ENCODE peak calls at places on chromosomes 16 and 17, in ten cellular contexts. One of them, this sample, is unnamed. For H3K4me1 and H3K36me3, the result is how much of the 10 kb centered on the place peaks cover.

GRCh38 chr17:66549312-66549705 is 246.9 kb downstream of the PRKCA start:
- DNase-seq in transverse colon: no peak
- DNase-seq in GM12878: no peak
- DNase-seq in ascending aorta: no peak
- DNase-seq in body of pancreas: no peak
- DNase-seq in effector memory CD4-positive, alpha-beta T cell: no peak
- DNase-seq in mucosa of descending colon: no peak
- DNase-seq in tibial artery: no peak
- DNase-seq in GM23338: peak
- DNase-seq in hepatocyte: no peak
- DNase-seq in this sample: no peak

GRCh38 chr17:81399481-81400153 is 4.4 kb downstream of the BAHCC1 start:
- DNase-seq in transverse colon: no peak
- DNase-seq in GM12878: no peak
- DNase-seq in ascending aorta: no peak
- DNase-seq in body of pancreas: peak
- DNase-seq in effector memory CD4-positive, alpha-beta T cell: no peak
- DNase-seq in mucosa of descending colon: no peak
- DNase-seq in tibial artery: no peak
- DNase-seq in GM23338: peak
- DNase-seq in hepatocyte: no peak
- DNase-seq in this sample: no peak

GRCh38 chr17:63477471-63478440 is 895 bp downstream of the ACE start:
- DNase-seq in transverse colon: peak
- DNase-seq in GM12878: no peak
- DNase-seq in ascending aorta: no peak
- DNase-seq in body of pancreas: peak
- DNase-seq in effector memory CD4-positive, alpha-beta T cell: no peak
- DNase-seq in mucosa of descending colon: peak
- DNase-seq in tibial artery: no peak
- DNase-seq in GM23338: no peak
- DNase-seq in hepatocyte: peak
- DNase-seq in this sample: no peak

GRCh38 chr16:4160663-4161436 is 44.6 kb upstream of the ADCY9 start:
- DNase-seq in transverse colon: no peak
- DNase-seq in GM12878: no peak
- DNase-seq in ascending aorta: no peak
- DNase-seq in body of pancreas: no peak
- DNase-seq in effector memory CD4-positive, alpha-beta T cell: no peak
- DNase-seq in mucosa of descending colon: no peak
- DNase-seq in tibial artery: no peak
- DNase-seq in GM23338: no peak
- DNase-seq in hepatocyte: no peak
- DNase-seq in this sample: no peak

GRCh38 chr16:79430129-79430789 is 170.3 kb downstream of the MAF start:
- DNase-seq in transverse colon: no peak
- DNase-seq in GM12878: no peak
- DNase-seq in ascending aorta: no peak
- DNase-seq in body of pancreas: no peak
- DNase-seq in effector memory CD4-positive, alpha-beta T cell: no peak
- DNase-seq in mucosa of descending colon: no peak
- DNase-seq in tibial artery: no peak
- DNase-seq in GM23338: no peak
- DNase-seq in hepatocyte: no peak
- DNase-seq in this sample: no peak

GRCh38 chr17:76132574-76133338 is 8.3 kb downstream of the FOXJ1 start:
- DNase-seq in transverse colon: peak
- DNase-seq in GM12878: no peak
- DNase-seq in ascending aorta: no peak
- DNase-seq in body of pancreas: peak
- DNase-seq in effector memory CD4-positive, alpha-beta T cell: no peak
- DNase-seq in mucosa of descending colon: peak
- DNase-seq in tibial artery: no peak
- DNase-seq in GM23338: peak
- DNase-seq in hepatocyte: peak
- DNase-seq in this sample: no peak

GRCh38 chr16:67304006-67304405 is 22.5 kb downstream of the KCTD19 start:
- DNase-seq in transverse colon: no peak
- DNase-seq in GM12878: no peak
- DNase-seq in ascending aorta: no peak
- DNase-seq in body of pancreas: no peak
- DNase-seq in effector memory CD4-positive, alpha-beta T cell: no peak
- DNase-seq in mucosa of descending colon: no peak
- DNase-seq in tibial artery: no peak
- DNase-seq in GM23338: no peak
- DNase-seq in hepatocyte: no peak
- DNase-seq in this sample: no peak

GRCh38 chr17:17348872-17349723 is 45.9 kb downstream of the NT5M start:
- DNase-seq in transverse colon: no peak
- DNase-seq in GM12878: no peak
- DNase-seq in ascending aorta: no peak
- DNase-seq in body of pancreas: no peak
- DNase-seq in effector memory CD4-positive, alpha-beta T cell: no peak
- DNase-seq in mucosa of descending colon: no peak
- DNase-seq in tibial artery: no peak
- DNase-seq in GM23338: no peak
- DNase-seq in hepatocyte: peak
- DNase-seq in this sample: no peak

GRCh38 chr16:74025-74424 is 1.6 kb upstream of the RHBDF1 start:
- DNase-seq in transverse colon: no peak
- DNase-seq in GM12878: no peak
- DNase-seq in ascending aorta: no peak
- DNase-seq in body of pancreas: no peak
- DNase-seq in effector memory CD4-positive, alpha-beta T cell: no peak
- DNase-seq in mucosa of descending colon: no peak
- DNase-seq in tibial artery: no peak
- DNase-seq in GM23338: no peak
- DNase-seq in hepatocyte: no peak
- DNase-seq in this sample: no peak

GRCh38 chr16:72561-73537 is at the start of gene RHBDF1:
- DNase-seq in transverse colon: peak
- DNase-seq in GM12878: no peak
- DNase-seq in ascending aorta: no peak
- DNase-seq in body of pancreas: peak
- DNase-seq in effector memory CD4-positive, alpha-beta T cell: no peak
- DNase-seq in mucosa of descending colon: peak
- DNase-seq in tibial artery: no peak
- DNase-seq in GM23338: peak
- DNase-seq in hepatocyte: peak
- DNase-seq in this sample: no peak

GRCh38 chr16:71210-71539 is 1.3 kb downstream of the RHBDF1 start:
- DNase-seq in transverse colon: no peak
- DNase-seq in GM12878: no peak
- DNase-seq in ascending aorta: no peak
- DNase-seq in body of pancreas: no peak
- DNase-seq in effector memory CD4-positive, alpha-beta T cell: no peak
- DNase-seq in mucosa of descending colon: no peak
- DNase-seq in tibial artery: no peak
- DNase-seq in GM23338: no peak
- DNase-seq in hepatocyte: no peak
- DNase-seq in this sample: no peak

GRCh38 chr16:69181-69580 is 3.2 kb downstream of the RHBDF1 start:
- DNase-seq in transverse colon: no peak
- DNase-seq in GM12878: no peak
- DNase-seq in ascending aorta: no peak
- DNase-seq in body of pancreas: no peak
- DNase-seq in effector memory CD4-positive, alpha-beta T cell: no peak
- DNase-seq in mucosa of descending colon: no peak
- DNase-seq in tibial artery: no peak
- DNase-seq in GM23338: no peak
- DNase-seq in hepatocyte: no peak
- DNase-seq in this sample: no peak

GRCh38 chr16:71540-72341 is 690 bp downstream of the RHBDF1 start:
- DNase-seq in transverse colon: peak
- DNase-seq in GM12878: no peak
- DNase-seq in ascending aorta: no peak
- DNase-seq in body of pancreas: peak
- DNase-seq in effector memory CD4-positive, alpha-beta T cell: no peak
- DNase-seq in mucosa of descending colon: peak
- DNase-seq in tibial artery: peak
- DNase-seq in GM23338: peak
- DNase-seq in hepatocyte: peak
- DNase-seq in this sample: peak
- H3K4me3 ChIP-seq in transverse colon: peak
- H3K4me3 ChIP-seq in GM12878: no peak
- H3K4me3 ChIP-seq in ascending aorta: peak
- H3K4me3 ChIP-seq in body of pancreas: no peak
- H3K4me3 ChIP-seq in effector memory CD4-positive, alpha-beta T cell: no peak
- H3K4me3 ChIP-seq in mucosa of descending colon: peak
- H3K4me3 ChIP-seq in tibial artery: peak
- H3K4me3 ChIP-seq in GM23338: peak
- H3K4me3 ChIP-seq in hepatocyte: peak
- H3K4me3 ChIP-seq in this sample: peak

GRCh38 chr16:69411064-69411985 is 13.1 kb upstream of the CYB5B start:
- DNase-seq in transverse colon: no peak
- DNase-seq in GM12878: no peak
- DNase-seq in ascending aorta: no peak
- DNase-seq in body of pancreas: no peak
- DNase-seq in effector memory CD4-positive, alpha-beta T cell: no peak
- DNase-seq in mucosa of descending colon: no peak
- DNase-seq in tibial artery: no peak
- DNase-seq in GM23338: no peak
- DNase-seq in hepatocyte: no peak
- DNase-seq in this sample: no peak

GRCh38 chr16:69408451-69408850 is 16.0 kb upstream of the CYB5B start:
- DNase-seq in transverse colon: peak
- DNase-seq in GM12878: no peak
- DNase-seq in ascending aorta: no peak
- DNase-seq in body of pancreas: no peak
- DNase-seq in effector memory CD4-positive, alpha-beta T cell: no peak
- DNase-seq in mucosa of descending colon: peak
- DNase-seq in tibial artery: no peak
- DNase-seq in GM23338: no peak
- DNase-seq in hepatocyte: peak
- DNase-seq in this sample: no peak

GRCh38 chr16:69410285-69410990 is 14.0 kb upstream of the CYB5B start:
- DNase-seq in transverse colon: no peak
- DNase-seq in GM12878: no peak
- DNase-seq in ascending aorta: no peak
- DNase-seq in body of pancreas: no peak
- DNase-seq in effector memory CD4-positive, alpha-beta T cell: no peak
- DNase-seq in mucosa of descending colon: no peak
- DNase-seq in tibial artery: no peak
- DNase-seq in GM23338: no peak
- DNase-seq in hepatocyte: no peak
- DNase-seq in this sample: no peak

GRCh38 chr16:69413045-69413664 is 11.3 kb upstream of the CYB5B start:
- DNase-seq in transverse colon: no peak
- DNase-seq in GM12878: no peak
- DNase-seq in ascending aorta: no peak
- DNase-seq in body of pancreas: no peak
- DNase-seq in effector memory CD4-positive, alpha-beta T cell: no peak
- DNase-seq in mucosa of descending colon: no peak
- DNase-seq in tibial artery: no peak
- DNase-seq in GM23338: no peak
- DNase-seq in hepatocyte: no peak
- DNase-seq in this sample: no peak

DNA sequence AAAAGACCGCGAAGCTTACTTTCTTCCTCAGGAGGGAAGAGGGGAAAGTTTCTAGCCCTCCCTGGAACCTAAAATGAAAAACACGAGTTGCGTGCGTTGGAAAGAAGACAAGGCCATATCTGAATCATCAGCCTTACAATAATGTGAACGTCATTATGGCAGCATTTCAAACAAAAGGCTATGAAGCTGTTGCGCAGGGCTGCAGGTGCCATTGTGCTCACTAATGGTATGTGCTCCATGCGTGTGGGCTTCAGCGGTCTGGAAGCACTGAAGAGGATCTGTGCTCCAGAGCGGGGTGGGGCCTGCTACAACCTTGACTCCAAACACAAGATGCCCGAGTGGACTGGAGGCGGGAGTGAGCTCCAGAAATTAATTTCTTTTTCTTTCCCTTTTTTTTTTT is 12.1 kb upstream of the CYB5B start:
- DNase-seq in transverse colon: no peak
- DNase-seq in GM12878: no peak
- DNase-seq in ascending aorta: no peak
- DNase-seq in body of pancreas: no peak
- DNase-seq in effector memory CD4-positive, alpha-beta T cell: no peak
- DNase-seq in mucosa of descending colon: no peak
- DNase-seq in tibial artery: no peak
- DNase-seq in GM23338: no peak
- DNase-seq in hepatocyte: no peak
- DNase-seq in this sample: no peak
- H3K4me1 ChIP-seq in transverse colon: under half
- H3K4me1 ChIP-seq in GM12878: under half
- H3K4me1 ChIP-seq in ascending aorta: under half
- H3K4me1 ChIP-seq in body of pancreas: under half
- H3K4me1 ChIP-seq in effector memory CD4-positive, alpha-beta T cell: under half
- H3K4me1 ChIP-seq in mucosa of descending colon: under half
- H3K4me1 ChIP-seq in tibial artery: under half
- H3K4me1 ChIP-seq in GM23338: under half
- H3K4me1 ChIP-seq in hepatocyte: under half
- H3K4me1 ChIP-seq in this sample: under half

GRCh38 chr17:31008374-31009035 is 37.7 kb downstream of the RNF135 start:
- DNase-seq in transverse colon: peak
- DNase-seq in GM12878: no peak
- DNase-seq in ascending aorta: no peak
- DNase-seq in body of pancreas: peak
- DNase-seq in effector memory CD4-positive, alpha-beta T cell: peak
- DNase-seq in mucosa of descending colon: peak
- DNase-seq in tibial artery: peak
- DNase-seq in GM23338: peak
- DNase-seq in hepatocyte: peak
- DNase-seq in this sample: no peak

GRCh38 chr17:31007695-31008373 is 37.0 kb downstream of the RNF135 start:
- DNase-seq in transverse colon: no peak
- DNase-seq in GM12878: no peak
- DNase-seq in ascending aorta: no peak
- DNase-seq in body of pancreas: no peak
- DNase-seq in effector memory CD4-positive, alpha-beta T cell: no peak
- DNase-seq in mucosa of descending colon: no peak
- DNase-seq in tibial artery: no peak
- DNase-seq in GM23338: no peak
- DNase-seq in hepatocyte: no peak
- DNase-seq in this sample: no peak

GRCh38 chr17:31004160-31004559 is 33.3 kb downstream of the RNF135 start:
- DNase-seq in transverse colon: no peak
- DNase-seq in GM12878: no peak
- DNase-seq in ascending aorta: no peak
- DNase-seq in body of pancreas: no peak
- DNase-seq in effector memory CD4-positive, alpha-beta T cell: no peak
- DNase-seq in mucosa of descending colon: no peak
- DNase-seq in tibial artery: no peak
- DNase-seq in GM23338: no peak
- DNase-seq in hepatocyte: no peak
- DNase-seq in this sample: no peak

GRCh38 chr17:31002047-31002446 is 31.2 kb downstream of the RNF135 start:
- DNase-seq in transverse colon: peak
- DNase-seq in GM12878: no peak
- DNase-seq in ascending aorta: no peak
- DNase-seq in body of pancreas: no peak
- DNase-seq in effector memory CD4-positive, alpha-beta T cell: no peak
- DNase-seq in mucosa of descending colon: no peak
- DNase-seq in tibial artery: no peak
- DNase-seq in GM23338: no peak
- DNase-seq in hepatocyte: no peak
- DNase-seq in this sample: no peak

GRCh38 chr17:31003225-31003866 is 32.5 kb downstream of the RNF135 start:
- DNase-seq in transverse colon: no peak
- DNase-seq in GM12878: no peak
- DNase-seq in ascending aorta: no peak
- DNase-seq in body of pancreas: no peak
- DNase-seq in effector memory CD4-positive, alpha-beta T cell: no peak
- DNase-seq in mucosa of descending colon: no peak
- DNase-seq in tibial artery: no peak
- DNase-seq in GM23338: no peak
- DNase-seq in hepatocyte: no peak
- DNase-seq in this sample: no peak
- H3K36me3 ChIP-seq in transverse colon: under half
- H3K36me3 ChIP-seq in GM12878: under half
- H3K36me3 ChIP-seq in ascending aorta: under half
- H3K36me3 ChIP-seq in body of pancreas: under half
- H3K36me3 ChIP-seq in effector memory CD4-positive, alpha-beta T cell: under half
- H3K36me3 ChIP-seq in mucosa of descending colon: under half
- H3K36me3 ChIP-seq in tibial artery: under half
- H3K36me3 ChIP-seq in GM23338: under half
- H3K36me3 ChIP-seq in hepatocyte: under half
- H3K36me3 ChIP-seq in this sample: under half

DNA sequence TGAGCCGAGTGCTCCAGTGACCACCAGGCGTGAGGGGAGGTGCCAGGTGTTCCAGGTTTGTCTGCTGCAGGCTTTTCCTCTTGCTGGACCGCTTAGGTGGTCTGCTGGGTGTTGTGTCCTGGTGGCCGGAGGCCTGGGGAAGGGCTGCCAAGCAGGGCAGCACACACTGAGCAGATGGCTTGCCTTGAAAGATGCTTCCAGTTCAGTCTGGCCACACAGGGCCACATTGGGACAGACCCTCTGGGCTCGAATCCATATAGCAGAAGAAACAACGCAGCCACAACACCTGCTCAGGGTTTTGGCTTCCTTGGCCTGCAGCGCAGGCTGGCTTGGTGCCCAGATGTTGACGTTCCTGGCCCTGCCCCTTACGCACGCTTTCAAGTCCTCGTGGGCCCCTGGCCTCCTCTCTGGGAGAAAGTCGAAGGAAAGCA is 24.8 kb downstream of the GINS2 start:
- DNase-seq in transverse colon: peak
- DNase-seq in GM12878: no peak
- DNase-seq in ascending aorta: no peak
- DNase-seq in body of pancreas: peak
- DNase-seq in effector memory CD4-positive, alpha-beta T cell: no peak
- DNase-seq in mucosa of descending colon: peak
- DNase-seq in tibial artery: no peak
- DNase-seq in GM23338: no peak
- DNase-seq in hepatocyte: no peak
- DNase-seq in this sample: no peak
- H3K4me3 ChIP-seq in transverse colon: no peak
- H3K4me3 ChIP-seq in GM12878: no peak
- H3K4me3 ChIP-seq in ascending aorta: no peak
- H3K4me3 ChIP-seq in body of pancreas: no peak
- H3K4me3 ChIP-seq in effector memory CD4-positive, alpha-beta T cell: no peak
- H3K4me3 ChIP-seq in mucosa of descending colon: no peak
- H3K4me3 ChIP-seq in tibial artery: no peak
- H3K4me3 ChIP-seq in GM23338: no peak
- H3K4me3 ChIP-seq in hepatocyte: no peak
- H3K4me3 ChIP-seq in this sample: no peak

This sample was measured in iPS DF 6.9.